ENCODE peak calls at places on chromosomes 4 and X, in nine cellular contexts. U, L, A, M, N, H, Z, C and V are unnamed samples.

GRCh38 chr4:13851541-13851940 is 224.0 kb upstream of the BOD1L1 start:
- DNase-seq in U (no peak), L (no peak), A (no peak), M (no peak), N (no peak), H (no peak), Z (no peak), C (no peak), V (no peak)

GRCh38 chr4:79249879-79250503 is 75.9 kb downstream of the NAA11 start:
- DNase-seq in U (no peak), L (no peak), A (no peak), M (no peak), N (no peak), H (no peak), Z (no peak), C (no peak), V (no peak)

GRCh38 chrX:19840899-19841648 is 46.3 kb downstream of the SH3KBP1 start:
- DNase-seq in U (peak; percentile 28), L (no peak), A (peak; percentile 71), M (peak; percentile 14), N (no peak), H (no peak), Z (peak; percentile 13), C (peak; percentile 20), V (no peak)

GRCh38 chr4:169311643-169312365 is 41.0 kb upstream of the SH3RF1 start:
- DNase-seq in U (no peak), L (peak; percentile 81), A (peak; percentile 94), M (no peak), N (peak; percentile 56), H (no peak), Z (peak; percentile 81), C (no peak), V (peak; percentile 36)

GRCh38 chrX:51891821-51892551 is 1.4 kb upstream of the MAGED1 start:
- DNase-seq in U (no peak), L (peak; percentile 72), A (peak; percentile 4), M (peak; percentile 75), N (no peak), H (no peak), Z (peak; percentile 11), C (no peak), V (no peak)

GRCh38 chrX:129932792-129933321 is 26.9 kb downstream of the UTP14A start:
- DNase-seq in U (no peak), L (no peak), A (peak; percentile 32), M (no peak), N (peak; percentile 43), H (peak; percentile 48), Z (peak; percentile 62), C (no peak), V (peak; percentile 44)

GRCh38 chrX:13662537-13662841 is 9.5 kb downstream of the TCEANC start:
- DNase-seq in U (no peak), L (peak; percentile 81), A (no peak), M (no peak), N (no peak), H (no peak), Z (no peak), C (no peak), V (no peak)

GRCh38 chr4:186021461-186022167 is 47.3 kb upstream of the TLR3 start:
- DNase-seq in U (no peak), L (peak; percentile 66), A (peak; percentile 90), M (peak; percentile 15), N (peak; percentile 74), H (no peak), Z (peak; percentile 88), C (no peak), V (peak; percentile 21)

GRCh38 chr4:77921701-77922100 is 59.1 kb downstream of the MRPL1 start:
- DNase-seq in U (no peak), L (peak; percentile 95), A (no peak), M (peak; percentile 94), N (no peak), H (no peak), Z (no peak), C (no peak), V (peak; percentile 81)

GRCh38 chrX:40209951-40210617 is 112.3 kb upstream of the BCOR start:
- DNase-seq in U (no peak), L (no peak), A (no peak), M (peak; percentile 71), N (no peak), H (no peak), Z (no peak), C (no peak), V (no peak)

GRCh38 chr4:111666826-111667360 is 478.4 kb upstream of the FAM241A start:
- DNase-seq in U (no peak), L (no peak), A (no peak), M (no peak), N (no peak), H (no peak), Z (no peak), C (no peak), V (no peak)

GRCh38 chrX:41862562-41863184 is 60.7 kb downstream of the CASK start:
- DNase-seq in U (no peak), L (no peak), A (no peak), M (no peak), N (no peak), H (no peak), Z (no peak), C (no peak), V (no peak)

GRCh38 chr4:3835527-3836040 is 69.4 kb downstream of the ADRA2C start:
- DNase-seq in U (no peak), L (no peak), A (no peak), M (no peak), N (no peak), H (no peak), Z (no peak), C (no peak), V (no peak)

GRCh38 chr4:1477045-1477905 is 71.0 kb upstream of the NKX1-1 start:
- DNase-seq in U (no peak), L (no peak), A (no peak), M (no peak), N (no peak), H (no peak), Z (no peak), C (no peak), V (no peak)

GRCh38 chr4:168773388-168774195 is 236.5 kb downstream of the CBR4 start:
- DNase-seq in U (no peak), L (no peak), A (no peak), M (no peak), N (no peak), H (no peak), Z (no peak), C (no peak), V (no peak)

GRCh38 chrX:124117325-124117724 is 155.8 kb downstream of the STAG2 start:
- DNase-seq in U (no peak), L (no peak), A (no peak), M (no peak), N (no peak), H (no peak), Z (no peak), C (no peak), V (no peak)

DNA sequence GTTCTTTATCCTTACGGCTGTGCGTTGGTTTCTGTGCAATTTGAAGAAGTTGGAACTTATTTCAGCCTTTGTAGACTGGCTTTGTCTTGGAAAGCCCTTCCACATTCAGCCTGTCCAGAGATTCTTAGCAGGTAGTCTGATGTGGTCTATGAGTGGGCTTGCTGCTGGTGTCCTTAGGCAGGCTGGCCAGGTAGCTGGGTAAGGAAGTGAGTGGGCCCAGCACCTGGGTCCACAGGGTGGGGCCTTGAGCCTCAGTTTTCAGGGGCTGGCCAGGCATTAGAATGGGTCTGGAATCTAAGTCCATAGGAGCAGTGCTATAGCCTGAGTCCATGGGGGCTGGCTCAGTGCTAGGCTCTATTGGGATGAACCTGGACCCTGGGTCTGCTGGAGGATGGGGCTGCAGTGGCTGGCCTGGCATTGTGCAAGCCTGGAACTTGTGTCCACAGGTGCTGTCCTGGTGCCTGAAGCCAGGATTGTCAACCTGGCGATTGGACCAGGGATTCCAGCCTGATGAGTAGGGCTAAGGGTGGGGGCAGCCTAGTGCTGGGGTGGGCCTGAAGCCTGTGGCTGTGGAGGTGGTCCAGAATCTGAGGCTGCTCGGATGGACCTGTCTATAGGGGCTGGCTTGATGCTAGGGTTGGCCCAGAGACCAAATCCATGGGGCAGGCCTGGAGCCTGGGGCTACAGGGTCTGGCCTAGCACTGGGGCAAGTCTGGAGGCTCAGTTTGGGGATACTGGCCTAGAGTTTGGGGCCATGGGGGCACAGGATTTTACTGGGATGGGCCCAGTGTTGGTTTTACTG is 152.5 kb downstream of the STAG2 start:
- DNase-seq in U (no peak), L (no peak), A (no peak), M (no peak), N (no peak), H (no peak), Z (peak; percentile 14), C (no peak), V (no peak)
- H3K27ac ChIP-seq in U (no peak overlapping the region), L (no peak overlapping the region), A (no peak overlapping the region), M (no peak overlapping the region), N (no peak overlapping the region), H (no peak overlapping the region), Z (no peak overlapping the region), C (no peak overlapping the region), V (no peak overlapping the region)

DNA sequence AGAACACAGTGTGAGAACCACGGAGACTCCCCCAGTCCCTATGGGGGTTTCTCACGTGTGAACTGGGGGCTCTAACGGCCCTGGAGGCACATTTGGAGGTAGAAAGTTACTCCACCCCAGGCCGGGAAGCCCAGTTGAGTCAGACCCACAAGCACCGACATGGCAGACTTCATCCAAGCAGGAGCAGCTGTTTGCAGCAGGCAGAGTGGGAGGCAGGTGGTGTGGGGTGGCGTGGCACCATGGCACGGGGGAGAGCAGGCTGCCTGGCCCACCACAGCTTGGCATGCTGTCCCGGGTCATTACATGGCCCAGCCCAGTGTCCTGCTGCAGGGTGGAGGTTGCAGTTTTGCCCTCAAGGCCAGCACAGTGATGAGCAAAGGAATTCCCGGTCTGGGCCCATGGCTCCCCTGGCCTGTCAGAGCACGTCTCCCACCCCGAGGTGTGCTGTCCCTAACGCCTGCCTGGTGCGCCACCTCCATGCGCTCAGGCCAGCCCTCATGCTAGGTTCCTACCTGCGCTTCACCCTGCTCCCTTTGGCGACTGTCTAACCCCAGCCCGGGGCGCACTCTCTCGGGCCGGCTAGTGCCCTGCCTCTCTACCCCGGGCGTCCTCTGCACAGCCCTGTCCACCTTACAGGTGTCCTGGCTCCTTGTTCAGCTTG is 90.6 kb upstream of the AFAP1 start:
- DNase-seq in U (no peak), L (no peak), A (no peak), M (no peak), N (no peak), H (no peak), Z (no peak), C (no peak), V (no peak)
- H3K27ac ChIP-seq in U (no peak overlapping the region), L (no peak overlapping the region), A (no peak overlapping the region), M (no peak overlapping the region), N (no peak overlapping the region), H (no peak overlapping the region), Z (no peak overlapping the region), C (no peak overlapping the region), V (no peak overlapping the region)

GRCh38 chrX:132501606-132502005 is 12.8 kb upstream of the MBNL3 start:
- DNase-seq in U (no peak), L (no peak), A (no peak), M (no peak), N (no peak), H (no peak), Z (no peak), C (no peak), V (no peak)
- H3K27ac ChIP-seq in U (no peak overlapping the region), L (no peak overlapping the region), A (no peak overlapping the region), M (no peak overlapping the region), N (no peak overlapping the region), H (no peak overlapping the region), Z (no peak overlapping the region), C (no peak overlapping the region), V (no peak overlapping the region)

DNA sequence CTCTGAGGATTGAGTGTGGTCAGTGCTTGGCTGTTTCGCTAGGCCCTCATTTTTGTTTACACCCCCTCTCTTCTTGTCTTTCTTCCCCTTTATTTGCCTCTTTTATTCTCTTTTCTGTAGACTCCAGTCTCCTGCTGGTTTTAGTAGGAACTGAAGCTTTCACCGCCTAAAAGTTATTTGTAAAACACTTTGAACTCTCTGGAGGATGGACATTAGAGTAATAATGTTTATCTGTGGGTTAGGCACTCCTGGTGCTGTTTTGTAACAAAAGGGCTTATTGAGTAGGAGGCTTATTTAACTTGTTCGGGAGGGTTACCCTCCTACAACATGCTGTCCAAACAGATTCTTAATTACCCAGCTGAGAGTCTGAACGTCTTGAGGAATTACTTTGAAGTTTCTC is 1.6 kb upstream of the ARHGAP10 start:
- DNase-seq in U (no peak), L (no peak), A (peak; percentile 44), M (no peak), N (no peak), H (no peak), Z (peak; percentile 69), C (no peak), V (no peak)
- H3K27ac ChIP-seq in U (no peak overlapping the region), L (no peak overlapping the region), A (no peak overlapping the region), M (no peak overlapping the region), N (peak overlapping the region; percentile 5), H (no peak overlapping the region), Z (peak overlapping the region; percentile 1), C (no peak overlapping the region), V (no peak overlapping the region)